ENCODE peak calls at places on chromosomes 1 and 21, in eight cellular contexts. A is naive thymus-derived CD4-positive, alpha-beta T cell; H is psoas muscle; O is effector memory CD4-positive, alpha-beta T cell; D is HCT116; V is mammary epithelial cell; F is cardiac muscle cell; I is CD8-positive, alpha-beta T cell. T is an unnamed sample. For H3K4me1 and H3K9me3, the result is how much of the 10 kb centered on the place peaks cover.

GRCh38 chr1:173661271-173661670 is 8.4 kb downstream of the ANKRD45 start:
- DNase-seq in A (no peak), H (no peak), O (no peak), D (no peak), V (no peak), F (no peak), I (no peak), T (no peak)

GRCh38 chr1:222021124-222021523 is 279.2 kb upstream of the DUSP10 start:
- DNase-seq in A (no peak), H (no peak), O (no peak), D (no peak), V (no peak), F (no peak), I (no peak), T (no peak)

GRCh38 chr21:33884361-33885157 is 31.0 kb downstream of the ATP5PO start:
- DNase-seq in A (no peak), H (no peak), O (no peak), D (no peak), V (peak), F (peak), I (no peak), T (no peak)

GRCh38 chr1:31798433-31799195 is 17.2 kb downstream of the SPOCD1 start:
- DNase-seq in A (no peak), H (no peak), O (no peak), D (no peak), V (peak), F (peak), I (no peak), T (no peak)

GRCh38 chr21:26572668-26573381 is at the start of gene CYYR1:
- DNase-seq in A (no peak), H (peak), O (no peak), D (no peak), V (peak), F (peak), I (no peak), T (no peak)

GRCh38 chr21:37424987-37425386 is 58.4 kb downstream of the DYRK1A start:
- DNase-seq in A (no peak), H (no peak), O (no peak), D (no peak), V (no peak), F (no peak), I (no peak), T (no peak)

GRCh38 chr1:209653915-209654351 is 1.7 kb upstream of the LAMB3 start:
- DNase-seq in A (no peak), H (no peak), O (no peak), D (no peak), V (peak), F (no peak), I (no peak), T (no peak)

GRCh38 chr1:156860639-156861423 is at the start of gene NTRK1:
- DNase-seq in A (peak), H (peak), O (peak), D (no peak), V (peak), F (peak), I (peak), T (peak)

GRCh38 chr1:85359874-85360708 is 83.7 kb upstream of the BCL10 start:
- DNase-seq in A (no peak), H (no peak), O (no peak), D (no peak), V (no peak), F (peak), I (no peak), T (no peak)

GRCh38 chr1:217333939-217334338 is 297.0 kb downstream of the GPATCH2 start:
- DNase-seq in A (no peak), H (no peak), O (no peak), D (peak), V (peak), F (peak), I (no peak), T (no peak)

GRCh38 chr1:51234721-51235425 is 1.2 kb upstream of the RNF11 start:
- DNase-seq in A (peak), H (peak), O (no peak), D (no peak), V (peak), F (peak), I (peak), T (peak)

GRCh38 chr1:39047374-39048229 is 21.5 kb downstream of the NDUFS5 start:
- DNase-seq in A (no peak), H (peak), O (no peak), D (no peak), V (peak), F (peak), I (no peak), T (no peak)

GRCh38 chr1:26861889-26862371 is 1.0 kb upstream of the SFN start:
- DNase-seq in A (no peak), H (no peak), O (no peak), D (peak), V (peak), F (no peak), I (no peak), T (no peak)

GRCh38 chr21:34074283-34075098 is 1.1 kb downstream of the MRPS6 start:
- DNase-seq in A (peak), H (no peak), O (no peak), D (no peak), V (peak), F (peak), I (no peak), T (no peak)

GRCh38 chr21:29689753-29690152 is 250.0 kb downstream of the GRIK1 start:
- DNase-seq in A (no peak), H (no peak), O (no peak), D (no peak), V (no peak), F (no peak), I (no peak), T (no peak)

GRCh38 chr1:25057188-25057587 is 127.1 kb upstream of the RUNX3 start:
- DNase-seq in A (no peak), H (no peak), O (no peak), D (no peak), V (no peak), F (no peak), I (no peak), T (no peak)

GRCh38 chr1:117116090-117116783 is 5.3 kb downstream of the TRIM45 start:
- DNase-seq in A (no peak), H (no peak), O (no peak), D (no peak), V (no peak), F (no peak), I (no peak), T (no peak)

GRCh38 chr1:18322353-18323032 is 158.2 kb upstream of the KLHDC7A start:
- DNase-seq in A (no peak), H (no peak), O (no peak), D (peak), V (no peak), F (no peak), I (no peak), T (no peak)

GRCh38 chr1:98276514-98276913 is 355.7 kb upstream of the DPYD start:
- DNase-seq in A (no peak), H (no peak), O (no peak), D (no peak), V (no peak), F (no peak), I (no peak), T (no peak)

GRCh38 chr1:94098585-94099111 is 22.3 kb downstream of the ABCA4 start:
- DNase-seq in A (no peak), H (no peak), O (no peak), D (no peak), V (no peak), F (no peak), I (no peak), T (no peak)

GRCh38 chr1:94101613-94101940 is 19.4 kb downstream of the ABCA4 start:
- DNase-seq in A (no peak), H (no peak), O (no peak), D (no peak), V (peak), F (no peak), I (no peak), T (no peak)

GRCh38 chr1:94099303-94099702 is 21.6 kb downstream of the ABCA4 start:
- DNase-seq in A (no peak), H (no peak), O (no peak), D (no peak), V (no peak), F (no peak), I (no peak), T (no peak)

GRCh38 chr1:94100785-94101612 is 19.9 kb downstream of the ABCA4 start:
- DNase-seq in A (no peak), H (no peak), O (no peak), D (no peak), V (peak), F (peak), I (no peak), T (no peak)

DNA sequence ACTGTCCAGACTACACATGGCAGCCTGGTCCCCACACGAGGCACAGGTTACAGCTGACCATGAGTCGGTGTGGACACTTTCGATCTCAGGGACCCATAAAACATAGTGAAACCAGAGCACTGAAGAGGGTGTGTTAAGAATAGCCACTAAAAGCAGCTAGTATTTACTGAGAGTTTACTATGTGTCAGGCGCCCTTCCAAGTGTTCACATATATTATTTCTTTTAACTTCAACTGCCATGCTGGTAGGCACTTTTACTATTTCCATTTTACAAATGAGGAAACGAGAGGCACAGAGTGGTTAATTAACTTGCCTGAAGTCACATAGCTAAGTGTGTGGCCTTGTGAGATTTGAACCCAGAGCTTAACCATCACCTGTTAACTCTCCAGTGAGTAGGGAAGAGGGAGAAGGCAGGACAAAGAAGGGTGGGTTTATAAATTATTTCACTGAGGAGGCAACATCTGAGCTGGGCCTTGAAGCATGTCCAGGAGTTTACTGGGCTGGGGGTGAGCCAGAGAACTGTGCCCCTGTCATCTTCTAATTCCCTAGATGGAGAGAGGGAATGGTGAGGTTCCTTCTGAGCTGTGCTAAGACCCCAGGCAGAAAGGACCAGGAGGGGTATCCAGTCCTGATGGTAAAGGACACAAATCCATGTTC is 20.7 kb downstream of the ABCA4 start:
- DNase-seq in A (no peak), H (no peak), O (no peak), D (no peak), V (no peak), F (no peak), I (no peak), T (no peak)
- H3K4me1 ChIP-seq in A (under half), H (under half), O (under half), D (under half), V (under half), F (under half), I (under half), T (under half)

DNA sequence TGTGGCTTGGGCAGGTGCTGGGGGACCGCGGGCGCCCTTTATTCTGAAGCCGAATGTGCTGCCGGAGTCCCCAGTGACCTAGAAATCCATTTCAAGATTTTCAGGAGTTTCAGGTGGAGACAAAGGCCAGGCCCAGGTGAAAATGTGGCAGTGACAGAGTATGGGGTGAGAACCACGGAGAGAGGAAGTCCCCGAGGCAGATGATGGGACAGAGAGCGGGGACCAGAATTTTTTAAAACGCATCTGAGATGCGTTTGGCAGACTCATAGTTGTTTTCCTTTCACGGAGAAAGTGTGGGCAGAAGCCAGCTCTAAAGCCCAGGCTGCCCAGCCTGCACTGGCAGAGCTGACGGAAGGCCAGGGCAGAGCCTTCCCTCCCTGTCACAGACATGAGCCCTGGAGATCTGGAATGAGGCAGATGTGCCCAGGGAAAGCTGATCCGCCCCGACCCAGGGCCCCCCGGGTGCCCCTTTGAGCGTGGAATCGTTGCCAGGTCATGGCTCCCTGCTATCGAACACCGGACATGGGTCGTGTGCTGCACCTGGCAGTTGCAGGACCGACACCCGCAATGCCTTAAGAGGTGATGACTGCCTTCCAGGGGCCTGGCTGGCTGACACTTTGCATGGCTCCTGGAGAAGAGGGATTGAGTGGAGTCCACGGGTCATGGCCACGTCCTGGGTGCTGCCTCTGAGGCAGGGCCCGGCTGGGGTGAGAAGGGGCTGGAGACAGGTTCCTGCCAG is 6.5 kb upstream of the SLX9 start:
- DNase-seq in A (no peak), H (peak), O (no peak), D (no peak), V (no peak), F (no peak), I (no peak), T (no peak)
- H3K9me3 ChIP-seq in A (under half), H (under half), O (under half), D (under half), V (under half), F (under half), I (under half), T (under half)

DNA sequence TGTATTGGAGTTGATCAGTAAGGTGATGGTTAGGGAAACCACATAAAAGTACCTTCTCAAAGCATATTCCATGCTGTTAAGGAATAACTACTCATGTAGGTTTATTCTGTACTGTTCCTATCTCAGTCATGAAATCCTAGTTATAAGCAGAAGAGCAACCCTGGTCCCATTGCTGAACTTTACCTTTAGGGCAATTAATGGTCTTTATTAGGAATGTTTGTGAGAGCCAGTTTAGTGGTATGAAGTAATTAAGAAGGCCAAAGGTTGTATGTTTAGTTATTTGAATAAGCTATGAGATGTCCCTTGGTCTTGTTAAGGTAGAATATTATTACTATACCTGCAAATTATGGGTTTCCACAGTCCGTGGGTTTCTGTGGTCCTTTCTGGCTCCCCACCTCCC is 44.0 kb downstream of the ACP6 start:
- DNase-seq in A (no peak), H (no peak), O (no peak), D (no peak), V (no peak), F (no peak), I (no peak), T (no peak)
- H3K27ac ChIP-seq in A (no peak), H (no peak), O (no peak), D (no peak), V (no peak), F (no peak), I (no peak), T (no peak)

DNA sequence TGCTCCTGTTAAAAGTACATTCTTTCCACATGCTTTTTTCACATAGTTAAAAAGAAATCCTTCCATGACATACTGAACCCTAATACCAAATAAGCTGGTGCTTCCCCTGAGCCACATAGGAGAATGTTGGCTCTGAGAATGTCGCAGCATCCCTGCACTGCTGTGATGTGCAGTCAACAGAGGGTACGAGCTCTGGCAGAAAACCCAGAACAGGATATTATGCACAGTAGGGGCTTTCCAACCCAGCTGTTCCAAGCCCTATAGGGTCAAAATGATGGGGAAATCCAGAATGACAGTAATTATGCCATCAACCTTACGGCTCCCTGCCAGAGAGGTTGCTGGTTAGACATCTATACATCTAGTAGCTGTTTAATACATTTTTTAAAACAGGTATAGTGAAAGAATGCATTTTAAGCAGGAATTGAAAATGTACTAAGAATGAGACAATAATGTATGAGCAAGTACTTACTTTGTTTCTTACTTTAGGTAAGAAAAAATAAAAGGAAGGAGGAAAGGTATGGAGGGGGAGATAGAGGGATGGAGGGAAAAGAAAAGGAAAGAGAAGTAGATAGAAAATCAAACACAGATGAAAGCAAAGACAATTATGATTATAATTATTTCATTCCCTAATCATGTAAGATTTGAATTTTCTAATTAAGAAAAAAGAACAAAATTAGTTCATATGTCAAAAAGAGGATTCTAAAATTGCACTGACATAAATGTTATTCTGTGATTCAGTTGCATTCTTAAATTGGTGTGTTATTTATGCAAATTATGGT is 126.0 kb downstream of the NR5A2 start:
- DNase-seq in A (peak), H (no peak), O (peak), D (no peak), V (no peak), F (no peak), I (peak), T (peak)
- H3K4me1 ChIP-seq in A (under half), H (under half), O (under half), D (under half), V (under half), F (under half), I (under half), T (under half)

GRCh38 chr1:2962061-2962460 is 59.2 kb upstream of the ACTRT2 start:
- DNase-seq in A (no peak), H (no peak), O (no peak), D (no peak), V (no peak), F (no peak), I (no peak), T (no peak)

GRCh38 chr1:2962946-2963345 is 58.3 kb upstream of the ACTRT2 start:
- DNase-seq in A (no peak), H (no peak), O (no peak), D (no peak), V (no peak), F (no peak), I (no peak), T (no peak)

GRCh38 chr1:2961081-2961480 is 60.2 kb upstream of the ACTRT2 start:
- DNase-seq in A (no peak), H (no peak), O (no peak), D (no peak), V (no peak), F (no peak), I (no peak), T (no peak)

GRCh38 chr1:2961661-2962060 is 59.6 kb upstream of the ACTRT2 start:
- DNase-seq in A (no peak), H (no peak), O (no peak), D (no peak), V (no peak), F (no peak), I (no peak), T (no peak)

DNA sequence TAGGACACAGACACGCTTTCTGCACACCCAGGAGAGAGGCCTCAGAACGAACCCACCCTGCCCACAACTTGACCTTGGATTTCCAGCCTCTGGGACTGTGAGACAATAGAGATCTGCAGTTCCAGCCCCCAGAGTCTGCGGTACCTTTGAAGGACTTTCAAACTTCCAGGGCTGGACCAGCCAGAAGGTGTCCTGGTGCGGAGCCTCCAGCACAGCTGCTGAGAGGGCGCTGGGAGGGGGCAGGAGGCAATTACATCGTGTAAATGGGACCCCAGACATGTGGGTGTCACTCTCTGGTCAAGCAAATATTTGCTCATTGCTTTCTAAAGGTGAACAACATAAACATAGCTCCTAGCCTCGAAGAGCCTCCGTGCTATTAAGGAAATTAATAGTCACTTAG is 58.7 kb upstream of the ACTRT2 start:
- DNase-seq in A (no peak), H (no peak), O (no peak), D (no peak), V (no peak), F (no peak), I (no peak), T (no peak)
- H3K9me3 ChIP-seq in A (under half), H (under half), O (under half), D (under half), V (half or more), F (under half), I (under half), T (under half)

DNA sequence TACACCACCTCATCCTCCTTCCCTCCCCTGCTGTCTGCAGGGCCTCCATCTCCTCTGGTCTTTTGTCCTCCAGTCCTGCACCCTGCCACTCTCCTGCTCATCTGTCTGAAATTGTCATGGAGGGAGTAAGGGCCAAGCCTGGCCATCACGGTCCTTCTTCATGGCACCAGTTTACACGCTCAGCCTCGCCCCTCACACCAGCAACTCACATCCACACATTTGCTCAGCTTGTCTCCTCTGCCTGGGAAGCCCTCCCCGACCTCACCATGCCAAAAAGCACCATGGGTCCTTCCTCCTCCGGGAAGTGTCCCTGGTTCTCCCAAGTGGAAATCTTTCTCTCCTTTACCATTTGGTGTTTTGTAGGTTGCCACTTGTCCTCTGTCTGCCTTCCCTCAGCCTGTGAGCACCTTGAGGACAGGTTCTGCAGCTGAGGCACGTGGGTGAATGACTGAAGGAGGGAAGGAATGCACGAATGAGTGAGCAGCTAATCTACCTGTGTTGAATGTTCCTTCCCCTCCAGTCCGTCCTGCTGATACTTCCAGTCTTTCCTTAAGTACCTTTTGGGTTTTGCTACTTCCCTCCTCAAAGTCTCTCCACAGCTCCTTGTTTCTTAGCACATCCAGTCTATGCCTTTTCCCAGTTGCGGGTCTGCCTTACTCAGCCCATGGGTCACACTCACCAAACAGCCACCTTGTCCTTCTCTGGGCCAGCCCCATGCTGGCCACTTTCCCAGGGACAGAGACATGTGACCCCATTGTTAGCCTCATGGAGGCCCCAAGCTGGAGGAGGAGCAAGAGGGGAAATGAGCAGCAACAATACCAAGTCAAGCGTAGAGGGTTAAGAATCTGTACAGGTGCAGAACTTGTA is 2.3 kb upstream of the SLC2A1 start:
- DNase-seq in A (no peak), H (no peak), O (no peak), D (no peak), V (no peak), F (no peak), I (no peak), T (no peak)
- H3K27ac ChIP-seq in A (no peak), H (no peak), O (no peak), D (no peak), V (no peak), F (peak), I (no peak), T (no peak)

GRCh38 chr1:203124546-203125317 is 2.8 kb upstream of the ADORA1 start:
- DNase-seq in A (no peak), H (no peak), O (no peak), D (no peak), V (peak), F (no peak), I (no peak), T (no peak)
- H3K4me1 ChIP-seq in A (under half), H (under half), O (under half), D (half or more), V (under half), F (under half), I (under half), T (under half)

T was measured in CD4-positive, alpha-beta memory T cell.